ENCODE peak calls at places on chromosome 10, in nine cellular contexts. One of them, this sample, is unnamed.

GRCh38 chr10:49001402-49001801 is 61.8 kb upstream of the LRRC18 start:
- DNase-seq in stomach: no peak
- DNase-seq in neural progenitor cell: peak
- DNase-seq in upper lobe of left lung: no peak
- DNase-seq in colonic mucosa: no peak
- DNase-seq in psoas muscle: no peak
- DNase-seq in CD8-positive, alpha-beta T cell: no peak
- DNase-seq in spleen: no peak
- DNase-seq in astrocyte of the cerebellum: no peak
- DNase-seq in this sample: no peak

GRCh38 chr10:115073796-115074195 is 19.4 kb upstream of the ATRNL1 start:
- DNase-seq in CD8-positive, alpha-beta T cell: no peak
- DNase-seq in psoas muscle: no peak
- DNase-seq in spleen: no peak
- DNase-seq in upper lobe of left lung: no peak
- DNase-seq in colonic mucosa: no peak
- DNase-seq in stomach: no peak
- DNase-seq in astrocyte of the cerebellum: no peak
- DNase-seq in neural progenitor cell: no peak
- DNase-seq in this sample: no peak

GRCh38 chr10:61628199-61628874 is 34.4 kb upstream of the CABCOCO1 start:
- DNase-seq in astrocyte of the cerebellum: no peak
- DNase-seq in stomach: no peak
- DNase-seq in spleen: no peak
- DNase-seq in psoas muscle: no peak
- DNase-seq in CD8-positive, alpha-beta T cell: no peak
- DNase-seq in neural progenitor cell: no peak
- DNase-seq in upper lobe of left lung: no peak
- DNase-seq in colonic mucosa: no peak
- DNase-seq in this sample: peak

GRCh38 chr10:96457341-96457740 is 56.4 kb downstream of the TLL2 start:
- DNase-seq in neural progenitor cell: no peak
- DNase-seq in CD8-positive, alpha-beta T cell: no peak
- DNase-seq in upper lobe of left lung: no peak
- DNase-seq in spleen: no peak
- DNase-seq in astrocyte of the cerebellum: no peak
- DNase-seq in psoas muscle: no peak
- DNase-seq in stomach: no peak
- DNase-seq in colonic mucosa: no peak
- DNase-seq in this sample: no peak

GRCh38 chr10:25508112-25508815 is 333.5 kb downstream of the GPR158 start:
- DNase-seq in spleen: no peak
- DNase-seq in upper lobe of left lung: no peak
- DNase-seq in CD8-positive, alpha-beta T cell: no peak
- DNase-seq in colonic mucosa: no peak
- DNase-seq in psoas muscle: no peak
- DNase-seq in neural progenitor cell: no peak
- DNase-seq in astrocyte of the cerebellum: no peak
- DNase-seq in stomach: no peak
- DNase-seq in this sample: no peak

GRCh38 chr10:104417629-104418292 is 64.1 kb downstream of the CFAP58 start:
- DNase-seq in upper lobe of left lung: no peak
- DNase-seq in spleen: no peak
- DNase-seq in neural progenitor cell: no peak
- DNase-seq in colonic mucosa: no peak
- DNase-seq in stomach: no peak
- DNase-seq in astrocyte of the cerebellum: no peak
- DNase-seq in CD8-positive, alpha-beta T cell: no peak
- DNase-seq in psoas muscle: no peak
- DNase-seq in this sample: no peak

GRCh38 chr10:132311338-132311939 is 3.7 kb upstream of the STK32C start:
- DNase-seq in CD8-positive, alpha-beta T cell: peak
- DNase-seq in astrocyte of the cerebellum: no peak
- DNase-seq in psoas muscle: no peak
- DNase-seq in upper lobe of left lung: no peak
- DNase-seq in stomach: no peak
- DNase-seq in spleen: peak
- DNase-seq in neural progenitor cell: peak
- DNase-seq in colonic mucosa: no peak
- DNase-seq in this sample: no peak

GRCh38 chr10:15168296-15168780 is at the start of gene NMT2:
- DNase-seq in spleen: peak
- DNase-seq in upper lobe of left lung: no peak
- DNase-seq in neural progenitor cell: peak
- DNase-seq in astrocyte of the cerebellum: no peak
- DNase-seq in stomach: no peak
- DNase-seq in colonic mucosa: peak
- DNase-seq in CD8-positive, alpha-beta T cell: no peak
- DNase-seq in psoas muscle: peak
- DNase-seq in this sample: no peak

GRCh38 chr10:33453081-33453850 is 118.8 kb upstream of the NRP1 start:
- DNase-seq in astrocyte of the cerebellum: peak
- DNase-seq in stomach: no peak
- DNase-seq in upper lobe of left lung: no peak
- DNase-seq in neural progenitor cell: no peak
- DNase-seq in colonic mucosa: no peak
- DNase-seq in spleen: no peak
- DNase-seq in psoas muscle: no peak
- DNase-seq in CD8-positive, alpha-beta T cell: no peak
- DNase-seq in this sample: peak

GRCh38 chr10:104445359-104445758 is 91.7 kb downstream of the CFAP58 start:
- DNase-seq in colonic mucosa: no peak
- DNase-seq in psoas muscle: no peak
- DNase-seq in upper lobe of left lung: no peak
- DNase-seq in neural progenitor cell: no peak
- DNase-seq in stomach: no peak
- DNase-seq in CD8-positive, alpha-beta T cell: no peak
- DNase-seq in spleen: no peak
- DNase-seq in astrocyte of the cerebellum: peak
- DNase-seq in this sample: peak

GRCh38 chr10:13349776-13350274 is 1.7 kb upstream of the SEPHS1 start:
- DNase-seq in CD8-positive, alpha-beta T cell: peak
- DNase-seq in stomach: peak
- DNase-seq in spleen: peak
- DNase-seq in astrocyte of the cerebellum: no peak
- DNase-seq in neural progenitor cell: peak
- DNase-seq in psoas muscle: peak
- DNase-seq in colonic mucosa: peak
- DNase-seq in upper lobe of left lung: peak
- DNase-seq in this sample: peak

DNA sequence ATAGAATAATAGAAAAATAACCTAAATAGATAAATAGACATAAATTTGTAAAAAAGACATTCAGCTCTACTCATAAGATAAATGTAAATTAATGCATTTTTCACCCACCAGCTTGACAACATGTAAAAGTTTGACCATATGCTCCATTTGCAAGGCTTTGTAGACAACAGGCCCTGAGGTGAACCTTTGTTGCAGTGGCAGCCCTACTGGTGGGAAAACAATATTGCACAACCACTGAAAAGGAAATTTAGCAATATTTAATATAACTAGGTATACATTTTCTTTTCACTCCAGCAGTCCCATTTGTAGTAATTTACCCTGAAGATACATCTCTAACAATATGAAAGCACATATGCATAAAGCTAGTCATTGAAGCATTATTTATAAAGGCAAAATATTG is 39.0 kb upstream of the ADRA2A start:
- DNase-seq in CD8-positive, alpha-beta T cell: no peak
- DNase-seq in colonic mucosa: no peak
- DNase-seq in astrocyte of the cerebellum: no peak
- DNase-seq in psoas muscle: no peak
- DNase-seq in neural progenitor cell: no peak
- DNase-seq in spleen: no peak
- DNase-seq in upper lobe of left lung: no peak
- DNase-seq in stomach: no peak
- DNase-seq in this sample: no peak
- TF ChIP-seq CTCF in CD8-positive, alpha-beta T cell: no peak
- TF ChIP-seq CTCF in colonic mucosa: peak
- TF ChIP-seq CTCF in astrocyte of the cerebellum: peak
- TF ChIP-seq CTCF in psoas muscle: no peak
- TF ChIP-seq CTCF in neural progenitor cell: peak
- TF ChIP-seq CTCF in spleen: no peak
- TF ChIP-seq CTCF in upper lobe of left lung: no peak
- TF ChIP-seq CTCF in stomach: no peak
- TF ChIP-seq CTCF in this sample: peak

GRCh38 chr10:119283818-119284217 is 76.4 kb downstream of the GRK5 start:
- DNase-seq in spleen: peak
- DNase-seq in upper lobe of left lung: no peak
- DNase-seq in astrocyte of the cerebellum: no peak
- DNase-seq in psoas muscle: no peak
- DNase-seq in stomach: no peak
- DNase-seq in colonic mucosa: no peak
- DNase-seq in neural progenitor cell: no peak
- DNase-seq in CD8-positive, alpha-beta T cell: no peak
- DNase-seq in this sample: no peak

GRCh38 chr10:119286983-119287612 is 79.7 kb downstream of the GRK5 start:
- DNase-seq in stomach: no peak
- DNase-seq in psoas muscle: no peak
- DNase-seq in CD8-positive, alpha-beta T cell: no peak
- DNase-seq in colonic mucosa: no peak
- DNase-seq in spleen: no peak
- DNase-seq in astrocyte of the cerebellum: no peak
- DNase-seq in neural progenitor cell: no peak
- DNase-seq in upper lobe of left lung: no peak
- DNase-seq in this sample: no peak

GRCh38 chr10:119284679-119285096 is 77.3 kb downstream of the GRK5 start:
- DNase-seq in CD8-positive, alpha-beta T cell: no peak
- DNase-seq in upper lobe of left lung: peak
- DNase-seq in spleen: peak
- DNase-seq in astrocyte of the cerebellum: no peak
- DNase-seq in neural progenitor cell: no peak
- DNase-seq in stomach: peak
- DNase-seq in psoas muscle: peak
- DNase-seq in colonic mucosa: no peak
- DNase-seq in this sample: no peak

GRCh38 chr10:119286516-119286915 is 79.1 kb downstream of the GRK5 start:
- DNase-seq in CD8-positive, alpha-beta T cell: no peak
- DNase-seq in upper lobe of left lung: no peak
- DNase-seq in spleen: no peak
- DNase-seq in astrocyte of the cerebellum: no peak
- DNase-seq in colonic mucosa: no peak
- DNase-seq in neural progenitor cell: no peak
- DNase-seq in stomach: no peak
- DNase-seq in psoas muscle: no peak
- DNase-seq in this sample: no peak

GRCh38 chr10:119285495-119286267 is 78.3 kb downstream of the GRK5 start:
- DNase-seq in stomach: no peak
- DNase-seq in colonic mucosa: no peak
- DNase-seq in psoas muscle: no peak
- DNase-seq in upper lobe of left lung: no peak
- DNase-seq in spleen: no peak
- DNase-seq in astrocyte of the cerebellum: no peak
- DNase-seq in neural progenitor cell: no peak
- DNase-seq in CD8-positive, alpha-beta T cell: no peak
- DNase-seq in this sample: no peak
- H3K4me3 ChIP-seq in stomach: no peak
- H3K4me3 ChIP-seq in colonic mucosa: no peak
- H3K4me3 ChIP-seq in psoas muscle: no peak
- H3K4me3 ChIP-seq in upper lobe of left lung: no peak
- H3K4me3 ChIP-seq in spleen: no peak
- H3K4me3 ChIP-seq in astrocyte of the cerebellum: peak
- H3K4me3 ChIP-seq in neural progenitor cell: no peak
- H3K4me3 ChIP-seq in CD8-positive, alpha-beta T cell: no peak
- H3K4me3 ChIP-seq in this sample: peak

GRCh38 chr10:77445562-77445961 is 192.0 kb downstream of the KCNMA1 start:
- DNase-seq in neural progenitor cell: no peak
- DNase-seq in astrocyte of the cerebellum: no peak
- DNase-seq in stomach: no peak
- DNase-seq in colonic mucosa: no peak
- DNase-seq in psoas muscle: no peak
- DNase-seq in CD8-positive, alpha-beta T cell: no peak
- DNase-seq in spleen: no peak
- DNase-seq in upper lobe of left lung: no peak
- DNase-seq in this sample: no peak
- TF ChIP-seq CTCF in neural progenitor cell: no peak
- TF ChIP-seq CTCF in astrocyte of the cerebellum: no peak
- TF ChIP-seq CTCF in stomach: no peak
- TF ChIP-seq CTCF in colonic mucosa: no peak
- TF ChIP-seq CTCF in psoas muscle: no peak
- TF ChIP-seq CTCF in CD8-positive, alpha-beta T cell: no peak
- TF ChIP-seq CTCF in spleen: no peak
- TF ChIP-seq CTCF in upper lobe of left lung: no peak
- TF ChIP-seq CTCF in this sample: no peak

DNA sequence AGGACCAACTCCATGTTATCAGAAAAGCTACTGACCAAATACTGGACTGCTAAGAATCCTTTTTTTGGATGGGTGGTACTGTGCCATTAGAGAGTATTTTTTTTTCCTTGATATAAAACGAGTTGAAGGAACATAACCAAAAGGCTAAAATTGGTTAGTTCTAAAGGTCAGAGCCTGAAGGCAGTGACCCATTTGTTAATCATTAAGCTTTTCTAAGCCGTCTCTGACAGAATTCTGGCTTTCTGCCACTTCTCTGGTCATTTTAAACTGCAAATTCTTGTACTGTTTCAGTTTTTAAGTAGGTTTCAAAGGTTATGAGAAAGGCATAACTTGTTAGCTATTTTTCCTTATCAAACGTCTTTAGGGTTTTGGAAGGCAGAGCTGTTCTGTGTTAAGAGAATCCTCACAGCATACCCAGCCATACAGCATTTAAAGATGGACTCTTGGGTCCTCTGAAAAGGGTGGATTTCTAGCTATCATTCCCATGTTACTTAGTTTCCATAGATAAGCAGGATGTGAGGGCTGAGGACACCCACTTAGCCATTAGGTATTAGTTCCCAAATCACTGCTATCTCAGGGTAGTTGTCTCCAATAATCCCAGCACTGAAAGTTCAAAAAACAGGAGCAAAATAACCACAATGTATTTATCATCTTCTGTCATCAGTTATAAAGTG is 196.8 kb downstream of the RNLS start:
- DNase-seq in CD8-positive, alpha-beta T cell: no peak
- DNase-seq in astrocyte of the cerebellum: no peak
- DNase-seq in upper lobe of left lung: no peak
- DNase-seq in colonic mucosa: peak
- DNase-seq in psoas muscle: no peak
- DNase-seq in neural progenitor cell: no peak
- DNase-seq in stomach: no peak
- DNase-seq in spleen: no peak
- DNase-seq in this sample: peak
- H3K4me3 ChIP-seq in CD8-positive, alpha-beta T cell: peak
- H3K4me3 ChIP-seq in astrocyte of the cerebellum: no peak
- H3K4me3 ChIP-seq in upper lobe of left lung: peak
- H3K4me3 ChIP-seq in colonic mucosa: no peak
- H3K4me3 ChIP-seq in psoas muscle: peak
- H3K4me3 ChIP-seq in neural progenitor cell: no peak
- H3K4me3 ChIP-seq in stomach: no peak
- H3K4me3 ChIP-seq in spleen: no peak
- H3K4me3 ChIP-seq in this sample: no peak

GRCh38 chr10:35092851-35093250 is 2.7 kb upstream of the CUL2 start:
- DNase-seq in psoas muscle: no peak
- DNase-seq in spleen: no peak
- DNase-seq in CD8-positive, alpha-beta T cell: no peak
- DNase-seq in colonic mucosa: no peak
- DNase-seq in upper lobe of left lung: peak
- DNase-seq in stomach: no peak
- DNase-seq in neural progenitor cell: no peak
- DNase-seq in astrocyte of the cerebellum: no peak
- DNase-seq in this sample: no peak
- TF ChIP-seq CTCF in psoas muscle: no peak
- TF ChIP-seq CTCF in spleen: no peak
- TF ChIP-seq CTCF in CD8-positive, alpha-beta T cell: no peak
- TF ChIP-seq CTCF in colonic mucosa: no peak
- TF ChIP-seq CTCF in upper lobe of left lung: no peak
- TF ChIP-seq CTCF in stomach: no peak
- TF ChIP-seq CTCF in neural progenitor cell: no peak
- TF ChIP-seq CTCF in astrocyte of the cerebellum: no peak
- TF ChIP-seq CTCF in this sample: no peak

GRCh38 chr10:30583778-30584415 is 45.7 kb downstream of the LYZL2 start:
- DNase-seq in colonic mucosa: peak
- DNase-seq in neural progenitor cell: no peak
- DNase-seq in CD8-positive, alpha-beta T cell: no peak
- DNase-seq in spleen: no peak
- DNase-seq in psoas muscle: peak
- DNase-seq in astrocyte of the cerebellum: peak
- DNase-seq in upper lobe of left lung: peak
- DNase-seq in stomach: peak
- DNase-seq in this sample: peak
- H3K4me3 ChIP-seq in colonic mucosa: peak
- H3K4me3 ChIP-seq in neural progenitor cell: no peak
- H3K4me3 ChIP-seq in CD8-positive, alpha-beta T cell: no peak
- H3K4me3 ChIP-seq in spleen: no peak
- H3K4me3 ChIP-seq in psoas muscle: peak
- H3K4me3 ChIP-seq in astrocyte of the cerebellum: peak
- H3K4me3 ChIP-seq in upper lobe of left lung: peak
- H3K4me3 ChIP-seq in stomach: peak
- H3K4me3 ChIP-seq in this sample: peak